ENCODE peak calls at places on chromosomes 6 and 20, in ten cellular contexts. One of them, this sample, is unnamed.

GRCh38 chr20:38649275-38649891 is 47.8 kb downstream of the ARHGAP40 start:
- DNase-seq in pulmonary artery endothelial cell: peak
- DNase-seq in NCI-H345: peak
- DNase-seq in CD8-positive, alpha-beta memory T cell: no peak
- DNase-seq in Ammon's horn: peak
- DNase-seq in nucleus accumbens: no peak
- DNase-seq in T-helper 9 cell: no peak
- DNase-seq in PC-9: no peak
- DNase-seq in stimulated activated naive B cell treated with anti-CD40 and anti-IgM and Interleukin-4, amounts not matched to agents 10 μg/mL and 1 μg/mL and 100 μg/mL, for 72 hours: no peak
- DNase-seq in CD4-positive, alpha-beta T cell: no peak
- DNase-seq in this sample: no peak

GRCh38 chr20:48599106-48599747 is 228.6 kb downstream of the PREX1 start:
- DNase-seq in pulmonary artery endothelial cell: no peak
- DNase-seq in NCI-H345: no peak
- DNase-seq in CD8-positive, alpha-beta memory T cell: no peak
- DNase-seq in Ammon's horn: no peak
- DNase-seq in nucleus accumbens: no peak
- DNase-seq in T-helper 9 cell: no peak
- DNase-seq in PC-9: no peak
- DNase-seq in stimulated activated naive B cell treated with anti-CD40 and anti-IgM and Interleukin-4, amounts not matched to agents 10 μg/mL and 1 μg/mL and 100 μg/mL, for 72 hours: no peak
- DNase-seq in CD4-positive, alpha-beta T cell: no peak
- DNase-seq in this sample: no peak

GRCh38 chr20:63498950-63499332 is at the start of gene EEF1A2:
- DNase-seq in pulmonary artery endothelial cell: no peak
- DNase-seq in NCI-H345: peak
- DNase-seq in CD8-positive, alpha-beta memory T cell: peak
- DNase-seq in Ammon's horn: peak
- DNase-seq in nucleus accumbens: peak
- DNase-seq in T-helper 9 cell: peak
- DNase-seq in PC-9: no peak
- DNase-seq in stimulated activated naive B cell treated with anti-CD40 and anti-IgM and Interleukin-4, amounts not matched to agents 10 μg/mL and 1 μg/mL and 100 μg/mL, for 72 hours: no peak
- DNase-seq in CD4-positive, alpha-beta T cell: peak
- DNase-seq in this sample: no peak

GRCh38 chr20:50710492-50711063 is 19.2 kb upstream of the RIPOR3 start:
- DNase-seq in pulmonary artery endothelial cell: no peak
- DNase-seq in NCI-H345: no peak
- DNase-seq in CD8-positive, alpha-beta memory T cell: no peak
- DNase-seq in Ammon's horn: no peak
- DNase-seq in nucleus accumbens: no peak
- DNase-seq in T-helper 9 cell: no peak
- DNase-seq in PC-9: peak
- DNase-seq in stimulated activated naive B cell treated with anti-CD40 and anti-IgM and Interleukin-4, amounts not matched to agents 10 μg/mL and 1 μg/mL and 100 μg/mL, for 72 hours: no peak
- DNase-seq in CD4-positive, alpha-beta T cell: no peak
- DNase-seq in this sample: no peak

GRCh38 chr6:168154263-168154917 is 75.4 kb upstream of the FRMD1 start:
- DNase-seq in pulmonary artery endothelial cell: no peak
- DNase-seq in NCI-H345: no peak
- DNase-seq in CD8-positive, alpha-beta memory T cell: no peak
- DNase-seq in Ammon's horn: no peak
- DNase-seq in nucleus accumbens: no peak
- DNase-seq in T-helper 9 cell: no peak
- DNase-seq in PC-9: no peak
- DNase-seq in stimulated activated naive B cell treated with anti-CD40 and anti-IgM and Interleukin-4, amounts not matched to agents 10 μg/mL and 1 μg/mL and 100 μg/mL, for 72 hours: no peak
- DNase-seq in CD4-positive, alpha-beta T cell: no peak
- DNase-seq in this sample: no peak

GRCh38 chr20:63004607-63005211 is 2.1 kb downstream of the BHLHE23 start:
- DNase-seq in pulmonary artery endothelial cell: no peak
- DNase-seq in NCI-H345: no peak
- DNase-seq in CD8-positive, alpha-beta memory T cell: no peak
- DNase-seq in Ammon's horn: no peak
- DNase-seq in nucleus accumbens: no peak
- DNase-seq in T-helper 9 cell: no peak
- DNase-seq in PC-9: no peak
- DNase-seq in stimulated activated naive B cell treated with anti-CD40 and anti-IgM and Interleukin-4, amounts not matched to agents 10 μg/mL and 1 μg/mL and 100 μg/mL, for 72 hours: no peak
- DNase-seq in CD4-positive, alpha-beta T cell: no peak
- DNase-seq in this sample: no peak

GRCh38 chr6:12845224-12846004 is 128.8 kb downstream of the PHACTR1 start:
- DNase-seq in pulmonary artery endothelial cell: no peak
- DNase-seq in NCI-H345: peak
- DNase-seq in CD8-positive, alpha-beta memory T cell: no peak
- DNase-seq in Ammon's horn: no peak
- DNase-seq in nucleus accumbens: no peak
- DNase-seq in T-helper 9 cell: no peak
- DNase-seq in PC-9: no peak
- DNase-seq in stimulated activated naive B cell treated with anti-CD40 and anti-IgM and Interleukin-4, amounts not matched to agents 10 μg/mL and 1 μg/mL and 100 μg/mL, for 72 hours: no peak
- DNase-seq in CD4-positive, alpha-beta T cell: no peak
- DNase-seq in this sample: no peak

GRCh38 chr6:73308712-73309533 is 45.2 kb downstream of the DPPA5 start:
- DNase-seq in pulmonary artery endothelial cell: no peak
- DNase-seq in NCI-H345: peak
- DNase-seq in CD8-positive, alpha-beta memory T cell: no peak
- DNase-seq in Ammon's horn: no peak
- DNase-seq in nucleus accumbens: no peak
- DNase-seq in T-helper 9 cell: no peak
- DNase-seq in PC-9: peak
- DNase-seq in stimulated activated naive B cell treated with anti-CD40 and anti-IgM and Interleukin-4, amounts not matched to agents 10 μg/mL and 1 μg/mL and 100 μg/mL, for 72 hours: no peak
- DNase-seq in CD4-positive, alpha-beta T cell: no peak
- DNase-seq in this sample: no peak

GRCh38 chr6:141482773-141483172 is 650.0 kb upstream of the GJE1 start:
- DNase-seq in pulmonary artery endothelial cell: no peak
- DNase-seq in NCI-H345: no peak
- DNase-seq in CD8-positive, alpha-beta memory T cell: no peak
- DNase-seq in Ammon's horn: no peak
- DNase-seq in nucleus accumbens: no peak
- DNase-seq in T-helper 9 cell: no peak
- DNase-seq in PC-9: no peak
- DNase-seq in stimulated activated naive B cell treated with anti-CD40 and anti-IgM and Interleukin-4, amounts not matched to agents 10 μg/mL and 1 μg/mL and 100 μg/mL, for 72 hours: no peak
- DNase-seq in CD4-positive, alpha-beta T cell: no peak
- DNase-seq in this sample: no peak

GRCh38 chr20:52965819-52966218 is 6.3 kb upstream of the TSHZ2 start:
- DNase-seq in pulmonary artery endothelial cell: no peak
- DNase-seq in NCI-H345: no peak
- DNase-seq in CD8-positive, alpha-beta memory T cell: no peak
- DNase-seq in Ammon's horn: no peak
- DNase-seq in nucleus accumbens: no peak
- DNase-seq in T-helper 9 cell: no peak
- DNase-seq in PC-9: no peak
- DNase-seq in stimulated activated naive B cell treated with anti-CD40 and anti-IgM and Interleukin-4, amounts not matched to agents 10 μg/mL and 1 μg/mL and 100 μg/mL, for 72 hours: no peak
- DNase-seq in CD4-positive, alpha-beta T cell: no peak
- DNase-seq in this sample: no peak

GRCh38 chr20:57325632-57326356 is 3.8 kb upstream of the SPO11 start:
- DNase-seq in pulmonary artery endothelial cell: no peak
- DNase-seq in NCI-H345: no peak
- DNase-seq in CD8-positive, alpha-beta memory T cell: no peak
- DNase-seq in Ammon's horn: no peak
- DNase-seq in nucleus accumbens: no peak
- DNase-seq in T-helper 9 cell: no peak
- DNase-seq in PC-9: no peak
- DNase-seq in stimulated activated naive B cell treated with anti-CD40 and anti-IgM and Interleukin-4, amounts not matched to agents 10 μg/mL and 1 μg/mL and 100 μg/mL, for 72 hours: no peak
- DNase-seq in CD4-positive, alpha-beta T cell: no peak
- DNase-seq in this sample: no peak

GRCh38 chr6:34792605-34793500 is 970 bp downstream of the BLTP3A start:
- DNase-seq in pulmonary artery endothelial cell: no peak
- DNase-seq in NCI-H345: peak
- DNase-seq in CD8-positive, alpha-beta memory T cell: no peak
- DNase-seq in Ammon's horn: peak
- DNase-seq in nucleus accumbens: no peak
- DNase-seq in T-helper 9 cell: no peak
- DNase-seq in PC-9: peak
- DNase-seq in stimulated activated naive B cell treated with anti-CD40 and anti-IgM and Interleukin-4, amounts not matched to agents 10 μg/mL and 1 μg/mL and 100 μg/mL, for 72 hours: peak
- DNase-seq in CD4-positive, alpha-beta T cell: no peak
- DNase-seq in this sample: peak

GRCh38 chr6:157269261-157269794 is 54.0 kb downstream of the TMEM242 start:
- DNase-seq in pulmonary artery endothelial cell: peak
- DNase-seq in NCI-H345: no peak
- DNase-seq in CD8-positive, alpha-beta memory T cell: no peak
- DNase-seq in Ammon's horn: no peak
- DNase-seq in nucleus accumbens: no peak
- DNase-seq in T-helper 9 cell: no peak
- DNase-seq in PC-9: no peak
- DNase-seq in stimulated activated naive B cell treated with anti-CD40 and anti-IgM and Interleukin-4, amounts not matched to agents 10 μg/mL and 1 μg/mL and 100 μg/mL, for 72 hours: no peak
- DNase-seq in CD4-positive, alpha-beta T cell: no peak
- DNase-seq in this sample: no peak

GRCh38 chr20:35939264-35939663 is 15.0 kb downstream of the SCAND1 start:
- DNase-seq in pulmonary artery endothelial cell: no peak
- DNase-seq in NCI-H345: no peak
- DNase-seq in CD8-positive, alpha-beta memory T cell: no peak
- DNase-seq in Ammon's horn: no peak
- DNase-seq in nucleus accumbens: no peak
- DNase-seq in T-helper 9 cell: no peak
- DNase-seq in PC-9: no peak
- DNase-seq in stimulated activated naive B cell treated with anti-CD40 and anti-IgM and Interleukin-4, amounts not matched to agents 10 μg/mL and 1 μg/mL and 100 μg/mL, for 72 hours: no peak
- DNase-seq in CD4-positive, alpha-beta T cell: no peak
- DNase-seq in this sample: no peak

GRCh38 chr20:50380697-50381040 is 129.5 kb upstream of the PTPN1 start:
- DNase-seq in pulmonary artery endothelial cell: no peak
- DNase-seq in NCI-H345: peak
- DNase-seq in CD8-positive, alpha-beta memory T cell: no peak
- DNase-seq in Ammon's horn: no peak
- DNase-seq in nucleus accumbens: no peak
- DNase-seq in T-helper 9 cell: no peak
- DNase-seq in PC-9: no peak
- DNase-seq in stimulated activated naive B cell treated with anti-CD40 and anti-IgM and Interleukin-4, amounts not matched to agents 10 μg/mL and 1 μg/mL and 100 μg/mL, for 72 hours: no peak
- DNase-seq in CD4-positive, alpha-beta T cell: no peak
- DNase-seq in this sample: no peak

GRCh38 chr6:29631860-29632731 is 887 bp downstream of the GABBR1 start:
- DNase-seq in pulmonary artery endothelial cell: no peak
- DNase-seq in NCI-H345: peak
- DNase-seq in CD8-positive, alpha-beta memory T cell: peak
- DNase-seq in Ammon's horn: peak
- DNase-seq in nucleus accumbens: peak
- DNase-seq in T-helper 9 cell: peak
- DNase-seq in PC-9: no peak
- DNase-seq in stimulated activated naive B cell treated with anti-CD40 and anti-IgM and Interleukin-4, amounts not matched to agents 10 μg/mL and 1 μg/mL and 100 μg/mL, for 72 hours: peak
- DNase-seq in CD4-positive, alpha-beta T cell: peak
- DNase-seq in this sample: no peak

GRCh38 chr6:136138003-136138402 is 112.1 kb downstream of the MTFR2 start:
- DNase-seq in pulmonary artery endothelial cell: no peak
- DNase-seq in NCI-H345: no peak
- DNase-seq in CD8-positive, alpha-beta memory T cell: no peak
- DNase-seq in Ammon's horn: no peak
- DNase-seq in nucleus accumbens: no peak
- DNase-seq in T-helper 9 cell: no peak
- DNase-seq in PC-9: peak
- DNase-seq in stimulated activated naive B cell treated with anti-CD40 and anti-IgM and Interleukin-4, amounts not matched to agents 10 μg/mL and 1 μg/mL and 100 μg/mL, for 72 hours: no peak
- DNase-seq in CD4-positive, alpha-beta T cell: no peak
- DNase-seq in this sample: no peak

GRCh38 chr6:105991561-105992314 is 94.4 kb upstream of the PRDM1 start:
- DNase-seq in pulmonary artery endothelial cell: no peak
- DNase-seq in NCI-H345: peak
- DNase-seq in CD8-positive, alpha-beta memory T cell: no peak
- DNase-seq in Ammon's horn: peak
- DNase-seq in nucleus accumbens: no peak
- DNase-seq in T-helper 9 cell: peak
- DNase-seq in PC-9: peak
- DNase-seq in stimulated activated naive B cell treated with anti-CD40 and anti-IgM and Interleukin-4, amounts not matched to agents 10 μg/mL and 1 μg/mL and 100 μg/mL, for 72 hours: peak
- DNase-seq in CD4-positive, alpha-beta T cell: peak
- DNase-seq in this sample: no peak

GRCh38 chr6:85942844-85943243 is 300.2 kb upstream of the SYNCRIP start:
- DNase-seq in pulmonary artery endothelial cell: no peak
- DNase-seq in NCI-H345: no peak
- DNase-seq in CD8-positive, alpha-beta memory T cell: no peak
- DNase-seq in Ammon's horn: no peak
- DNase-seq in nucleus accumbens: no peak
- DNase-seq in T-helper 9 cell: no peak
- DNase-seq in PC-9: no peak
- DNase-seq in stimulated activated naive B cell treated with anti-CD40 and anti-IgM and Interleukin-4, amounts not matched to agents 10 μg/mL and 1 μg/mL and 100 μg/mL, for 72 hours: no peak
- DNase-seq in CD4-positive, alpha-beta T cell: no peak
- DNase-seq in this sample: no peak

GRCh38 chr6:82364087-82365010 is 732 bp downstream of the TPBG start:
- DNase-seq in pulmonary artery endothelial cell: no peak
- DNase-seq in NCI-H345: peak
- DNase-seq in CD8-positive, alpha-beta memory T cell: no peak
- DNase-seq in Ammon's horn: no peak
- DNase-seq in nucleus accumbens: no peak
- DNase-seq in T-helper 9 cell: peak
- DNase-seq in PC-9: peak
- DNase-seq in stimulated activated naive B cell treated with anti-CD40 and anti-IgM and Interleukin-4, amounts not matched to agents 10 μg/mL and 1 μg/mL and 100 μg/mL, for 72 hours: no peak
- DNase-seq in CD4-positive, alpha-beta T cell: no peak
- DNase-seq in this sample: no peak

GRCh38 chr6:90214461-90214860 is 82.2 kb downstream of the BACH2 start:
- DNase-seq in pulmonary artery endothelial cell: no peak
- DNase-seq in NCI-H345: no peak
- DNase-seq in CD8-positive, alpha-beta memory T cell: no peak
- DNase-seq in Ammon's horn: no peak
- DNase-seq in nucleus accumbens: no peak
- DNase-seq in T-helper 9 cell: no peak
- DNase-seq in PC-9: no peak
- DNase-seq in stimulated activated naive B cell treated with anti-CD40 and anti-IgM and Interleukin-4, amounts not matched to agents 10 μg/mL and 1 μg/mL and 100 μg/mL, for 72 hours: no peak
- DNase-seq in CD4-positive, alpha-beta T cell: no peak
- DNase-seq in this sample: no peak

GRCh38 chr20:34744340-34744739 is 40.2 kb downstream of the TP53INP2 start:
- DNase-seq in pulmonary artery endothelial cell: no peak
- DNase-seq in NCI-H345: no peak
- DNase-seq in CD8-positive, alpha-beta memory T cell: no peak
- DNase-seq in Ammon's horn: no peak
- DNase-seq in nucleus accumbens: no peak
- DNase-seq in T-helper 9 cell: no peak
- DNase-seq in PC-9: no peak
- DNase-seq in stimulated activated naive B cell treated with anti-CD40 and anti-IgM and Interleukin-4, amounts not matched to agents 10 μg/mL and 1 μg/mL and 100 μg/mL, for 72 hours: no peak
- DNase-seq in CD4-positive, alpha-beta T cell: no peak
- DNase-seq in this sample: no peak

GRCh38 chr6:149335924-149336323 is 18.4 kb downstream of the TAB2 start:
- DNase-seq in pulmonary artery endothelial cell: peak
- DNase-seq in NCI-H345: no peak
- DNase-seq in CD8-positive, alpha-beta memory T cell: no peak
- DNase-seq in Ammon's horn: no peak
- DNase-seq in nucleus accumbens: no peak
- DNase-seq in T-helper 9 cell: no peak
- DNase-seq in PC-9: no peak
- DNase-seq in stimulated activated naive B cell treated with anti-CD40 and anti-IgM and Interleukin-4, amounts not matched to agents 10 μg/mL and 1 μg/mL and 100 μg/mL, for 72 hours: peak
- DNase-seq in CD4-positive, alpha-beta T cell: no peak
- DNase-seq in this sample: peak

GRCh38 chr20:18724788-18725476 is 88.7 kb upstream of the SCP2D1 start:
- DNase-seq in pulmonary artery endothelial cell: no peak
- DNase-seq in NCI-H345: no peak
- DNase-seq in CD8-positive, alpha-beta memory T cell: no peak
- DNase-seq in Ammon's horn: no peak
- DNase-seq in nucleus accumbens: no peak
- DNase-seq in T-helper 9 cell: no peak
- DNase-seq in PC-9: no peak
- DNase-seq in stimulated activated naive B cell treated with anti-CD40 and anti-IgM and Interleukin-4, amounts not matched to agents 10 μg/mL and 1 μg/mL and 100 μg/mL, for 72 hours: no peak
- DNase-seq in CD4-positive, alpha-beta T cell: no peak
- DNase-seq in this sample: no peak

GRCh38 chr6:139839506-139840156 is 465.2 kb upstream of the CITED2 start:
- DNase-seq in pulmonary artery endothelial cell: no peak
- DNase-seq in NCI-H345: no peak
- DNase-seq in CD8-positive, alpha-beta memory T cell: no peak
- DNase-seq in Ammon's horn: peak
- DNase-seq in nucleus accumbens: no peak
- DNase-seq in T-helper 9 cell: no peak
- DNase-seq in PC-9: no peak
- DNase-seq in stimulated activated naive B cell treated with anti-CD40 and anti-IgM and Interleukin-4, amounts not matched to agents 10 μg/mL and 1 μg/mL and 100 μg/mL, for 72 hours: peak
- DNase-seq in CD4-positive, alpha-beta T cell: no peak
- DNase-seq in this sample: peak

GRCh38 chr6:118896339-118897136 is 2.6 kb downstream of the ASF1A start:
- DNase-seq in pulmonary artery endothelial cell: no peak
- DNase-seq in NCI-H345: peak
- DNase-seq in CD8-positive, alpha-beta memory T cell: no peak
- DNase-seq in Ammon's horn: no peak
- DNase-seq in nucleus accumbens: no peak
- DNase-seq in T-helper 9 cell: no peak
- DNase-seq in PC-9: peak
- DNase-seq in stimulated activated naive B cell treated with anti-CD40 and anti-IgM and Interleukin-4, amounts not matched to agents 10 μg/mL and 1 μg/mL and 100 μg/mL, for 72 hours: no peak
- DNase-seq in CD4-positive, alpha-beta T cell: no peak
- DNase-seq in this sample: no peak